ENCODE peak calls at places on chromosomes 11 and 22, in seven cellular contexts. M is GM12865, Y is esophagus squamous epithelium, W is adrenal gland, H is pancreas, Z is ovary, X is astrocyte of the spinal cord. B is an unnamed sample.

GRCh38 chr11:113316251-113316650 is 1.9 kb downstream of the TTC12 start:
- DNase-seq in M (no peak), Y (no peak), W (no peak), H (no peak), Z (no peak), X (no peak), B (no peak)

GRCh38 chr22:23219317-23219716 is 39.0 kb downstream of the BCR start:
- DNase-seq in M (no peak), Y (no peak), W (no peak), H (peak; percentile 41), Z (no peak), X (no peak), B (no peak)

GRCh38 chr11:70077411-70078094 is 564 bp upstream of the ANO1 start:
- DNase-seq in M (no peak), Y (no peak), W (no peak), H (no peak), Z (no peak), X (no peak), B (no peak)

GRCh38 chr11:46696212-46696558 is 4.2 kb downstream of the ARHGAP1 start:
- DNase-seq in M (no peak), Y (no peak), W (peak; percentile 82), H (no peak), Z (no peak), X (no peak), B (no peak)

GRCh38 chr11:113690619-113691569 is 15.2 kb downstream of the TMPRSS5 start:
- DNase-seq in M (peak; percentile 9), Y (no peak), W (peak; percentile 35), H (no peak), Z (no peak), X (peak; percentile 73), B (peak; percentile 28)

GRCh38 chr11:112448806-112449205 is 188.1 kb upstream of the PLET1 start:
- DNase-seq in M (no peak), Y (no peak), W (no peak), H (no peak), Z (no peak), X (no peak), B (no peak)

GRCh38 chr11:64053699-64054098 is 18.0 kb downstream of the FLRT1 start:
- DNase-seq in M (no peak), Y (no peak), W (no peak), H (no peak), Z (no peak), X (no peak), B (no peak)

GRCh38 chr22:28116261-28116673 is 197.2 kb upstream of the PITPNB start:
- DNase-seq in M (no peak), Y (no peak), W (no peak), H (no peak), Z (peak; percentile 56), X (peak; percentile 90), B (no peak)

GRCh38 chr11:65854871-65855837 is 2.8 kb downstream of the CFL1 start:
- DNase-seq in M (peak; percentile 1), Y (no peak), W (peak; percentile 28), H (peak; percentile 53), Z (peak; percentile 19), X (no peak), B (no peak)

GRCh38 chr11:119909077-119909476 is 180.1 kb upstream of the NECTIN1 start:
- DNase-seq in M (no peak), Y (no peak), W (no peak), H (no peak), Z (no peak), X (no peak), B (no peak)

GRCh38 chr11:124676386-124676785 is 2.7 kb downstream of the SPA17 start:
- DNase-seq in M (no peak), Y (no peak), W (no peak), H (no peak), Z (no peak), X (no peak), B (no peak)

GRCh38 chr11:119612814-119613213 is 116.2 kb downstream of the NECTIN1 start:
- DNase-seq in M (no peak), Y (no peak), W (no peak), H (no peak), Z (no peak), X (no peak), B (no peak)

GRCh38 chr22:45537734-45538181 is 35.1 kb downstream of the FBLN1 start:
- DNase-seq in M (no peak), Y (no peak), W (no peak), H (no peak), Z (peak; percentile 61), X (peak; percentile 97), B (no peak)

GRCh38 chr11:76625787-76626186 is 44.8 kb downstream of the LRRC32 start:
- DNase-seq in M (no peak), Y (no peak), W (no peak), H (no peak), Z (no peak), X (no peak), B (peak; percentile 28)

DNA sequence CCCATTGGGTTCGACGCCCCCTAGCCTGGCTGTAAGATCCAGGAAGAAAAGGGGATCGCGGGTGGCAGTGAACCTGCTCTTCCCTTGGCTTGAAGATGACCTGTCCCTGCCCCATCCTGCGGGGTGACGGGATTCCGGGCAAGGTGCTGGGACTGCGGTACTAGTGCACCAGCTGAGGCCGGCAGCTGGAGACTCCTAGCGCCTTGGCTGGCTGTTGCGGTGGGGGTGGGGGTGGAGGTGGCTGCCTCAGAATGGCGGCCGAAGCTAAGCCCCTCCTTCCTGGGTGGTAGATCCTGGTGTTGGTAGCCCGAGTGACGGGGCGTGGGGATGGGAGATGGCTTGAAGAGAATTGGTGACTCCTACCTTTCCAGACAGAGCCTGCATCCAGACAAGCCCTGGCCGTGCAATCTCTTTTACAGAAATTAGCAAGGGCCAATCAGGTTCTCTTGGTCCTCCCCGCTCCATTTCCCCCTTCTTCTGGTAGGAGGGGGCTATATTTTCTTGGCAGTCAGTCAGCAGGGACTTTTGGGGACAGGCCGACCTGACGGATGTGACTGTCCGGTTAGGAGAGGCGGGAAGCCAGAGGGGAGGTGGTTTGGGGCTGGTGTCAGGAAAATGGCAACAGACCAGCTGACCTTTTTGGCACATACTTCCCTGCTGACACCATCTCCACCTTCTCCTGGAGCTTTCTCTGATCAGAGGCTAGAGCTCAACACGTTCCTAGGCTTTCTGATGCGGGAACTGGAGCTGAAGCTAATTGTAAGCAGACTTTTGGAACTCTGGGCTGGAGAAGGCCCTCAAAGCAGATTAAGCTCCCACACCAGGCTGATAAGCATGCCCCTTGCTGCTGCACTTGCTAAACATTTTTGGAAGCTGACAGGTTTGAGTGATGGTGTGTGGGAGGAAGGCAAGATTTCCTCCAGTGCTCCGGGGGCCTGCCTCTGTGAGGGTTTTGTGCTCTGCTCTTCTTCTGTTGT is 2.0 kb downstream of the NAV2 start:
- DNase-seq in M (no peak), Y (no peak), W (peak; percentile 32), H (peak; percentile 57), Z (no peak), X (peak; percentile 51), B (peak; percentile 6)
- TF ChIP-seq CTCF in M (no peak), Y (no peak), W (no peak), H (no peak), Z (no peak), X (no peak), B (no peak)

GRCh38 chr11:11451501-11452005 is 98.5 kb upstream of the CSNK2A3 start:
- DNase-seq in M (peak; percentile 24), Y (no peak), W (no peak), H (no peak), Z (no peak), X (no peak), B (no peak)
- TF ChIP-seq CTCF in M (no peak), Y (no peak), W (no peak), H (no peak), Z (no peak), X (no peak), B (no peak)

GRCh38 chr11:43988040-43988793 is 45.8 kb downstream of the C11orf96 start:
- DNase-seq in M (no peak), Y (no peak), W (no peak), H (no peak), Z (no peak), X (peak; percentile 48), B (no peak)
- TF ChIP-seq CTCF in M (no peak), Y (no peak), W (no peak), H (no peak), Z (peak; percentile 39), X (peak; percentile 13), B (no peak)

GRCh38 chr22:37077802-37078448 is 26.4 kb downstream of the KCTD17 start:
- DNase-seq in M (peak; percentile 78), Y (no peak), W (peak; percentile 72), H (peak; percentile 89), Z (no peak), X (peak; percentile 29), B (peak; percentile 90)
- TF ChIP-seq CTCF in M (peak; percentile 99), Y (peak; percentile 89), W (peak; percentile 99), H (peak; percentile 90), Z (peak; percentile 32), X (peak; percentile 100), B (peak; percentile 99)

DNA sequence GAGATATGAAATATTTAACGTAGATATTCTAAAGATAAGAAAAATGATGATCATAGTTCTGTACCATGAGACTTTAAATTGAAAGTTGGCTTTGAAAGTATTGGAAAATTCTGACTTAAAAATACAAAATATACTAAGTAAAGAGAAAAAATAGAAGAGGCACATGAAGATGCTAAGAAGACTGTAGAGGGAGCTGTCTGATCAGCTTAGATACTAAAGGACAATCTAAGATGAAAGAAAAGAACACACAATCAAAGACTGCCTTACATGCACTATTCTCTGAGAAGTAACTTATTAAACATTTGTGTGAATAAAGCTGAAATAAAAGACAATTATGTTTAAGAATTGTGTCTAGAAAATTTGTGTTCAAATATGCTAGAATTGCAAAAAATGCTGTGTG is 55.1 kb downstream of the RBMXL2 start:
- DNase-seq in M (no peak), Y (no peak), W (no peak), H (no peak), Z (no peak), X (peak; percentile 22), B (no peak)
- TF ChIP-seq CTCF in M (no peak), Y (peak; percentile 16), W (peak; percentile 5), H (no peak), Z (no peak), X (no peak), B (peak; percentile 15)

GRCh38 chr11:34891611-34892010 is 24.6 kb downstream of the APIP start:
- DNase-seq in M (no peak), Y (no peak), W (no peak), H (no peak), Z (no peak), X (no peak), B (no peak)

GRCh38 chr11:34890089-34890488 is 26.1 kb downstream of the APIP start:
- DNase-seq in M (no peak), Y (no peak), W (no peak), H (no peak), Z (no peak), X (no peak), B (no peak)

GRCh38 chr11:34886609-34887008 is 29.6 kb downstream of the APIP start:
- DNase-seq in M (no peak), Y (no peak), W (no peak), H (no peak), Z (no peak), X (no peak), B (no peak)

GRCh38 chr11:34887260-34887659 is 28.9 kb downstream of the APIP start:
- DNase-seq in M (no peak), Y (no peak), W (no peak), H (no peak), Z (no peak), X (no peak), B (no peak)

DNA sequence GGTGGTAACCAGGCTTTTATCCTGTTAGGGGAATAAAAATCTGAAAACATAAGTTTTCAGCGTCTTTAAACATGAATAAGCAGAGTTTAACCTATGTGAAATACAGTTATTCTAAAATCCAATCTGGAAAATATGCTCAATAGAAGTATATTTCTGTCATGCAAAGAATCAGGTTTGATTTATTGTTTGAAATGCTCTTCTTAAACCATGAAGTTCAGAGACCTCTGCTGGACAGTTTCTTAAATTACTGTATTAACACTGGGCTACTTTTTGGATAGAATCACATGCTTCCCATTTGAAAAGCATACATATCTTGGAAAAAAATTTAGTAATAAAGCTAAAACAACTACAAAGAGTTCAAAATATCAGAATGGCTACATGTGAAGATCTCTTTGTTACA is 25.4 kb downstream of the APIP start:
- DNase-seq in M (peak; percentile 21), Y (no peak), W (no peak), H (no peak), Z (no peak), X (peak; percentile 58), B (no peak)
- TF ChIP-seq CTCF in M (peak; percentile 28), Y (peak; percentile 80), W (peak; percentile 29), H (peak; percentile 29), Z (no peak), X (peak; percentile 35), B (peak; percentile 39)